ENCODE peak calls at places on chromosomes 4 and X, in four cellular contexts. X, V, R and I are unnamed samples.
A peak's percentile ranks its signal among the peaks of the same experiment; 100 is the strongest.

GRCh38 chr4:170931326-170931725 is 841.6 kb upstream of the AADAT start:
- DNase-seq in V (no peak), X (no peak), R (no peak), I (peak; percentile 0)

GRCh38 chrX:10015711-10016515 is 48.8 kb downstream of the CLDN34 start:
- DNase-seq in X (peak; percentile 16), R (no peak), V (no peak), I (no peak)

GRCh38 chrX:101291204-101291603 is at the start of gene TAF7L:
- DNase-seq in X (no peak), R (no peak), V (no peak), I (no peak)

GRCh38 chrX:78886550-78886949 is 58.6 kb upstream of the P2RY10 start:
- DNase-seq in V (peak; percentile 2), X (no peak), R (no peak), I (peak; percentile 0)

GRCh38 chr4:68175562-68176155 is 46.0 kb upstream of the TMPRSS11F start:
- DNase-seq in X (peak; percentile 57), V (no peak), R (peak; percentile 13), I (peak; percentile 55)

GRCh38 chr4:155603360-155603891 is 63.2 kb upstream of the GUCY1A1 start:
- DNase-seq in V (no peak), X (no peak), R (no peak), I (no peak)

GRCh38 chr4:113760094-113760851 is 1.3 kb downstream of the CAMK2D start:
- DNase-seq in R (peak; percentile 26), V (no peak), X (peak; percentile 69), I (no peak)

GRCh38 chr4:84179413-84179812 is 319.7 kb downstream of the NKX6-1 start:
- DNase-seq in X (no peak), R (no peak), V (no peak), I (no peak)

GRCh38 chr4:155571184-155571944 is 95.3 kb upstream of the GUCY1A1 start:
- DNase-seq in V (no peak), X (no peak), R (no peak), I (no peak)

GRCh38 chrX:39808471-39808917 is 289.3 kb downstream of the BCOR start:
- DNase-seq in X (no peak), V (no peak), R (no peak), I (peak; percentile 56)

GRCh38 chr4:113869743-113870375 is 108.3 kb upstream of the CAMK2D start:
- DNase-seq in V (no peak), R (peak; percentile 4), X (no peak), I (no peak)

GRCh38 chrX:19517965-19518364 is 2.7 kb upstream of the MAP3K15 start:
- DNase-seq in X (no peak), R (no peak), V (no peak), I (no peak)

GRCh38 chrX:129510331-129510730 is 13.0 kb downstream of the SMARCA1 start:
- DNase-seq in R (no peak), X (no peak), V (no peak), I (no peak)

GRCh38 chr4:116599859-116600258 is 485.5 kb downstream of the TRAM1L1 start:
- DNase-seq in V (no peak), R (no peak), X (no peak), I (no peak)

GRCh38 chrX:72394518-72395163 is 88.9 kb upstream of the CITED1 start:
- DNase-seq in X (no peak), R (no peak), V (no peak), I (peak; percentile 24)

GRCh38 chr4:48681856-48682255 is 98.2 kb downstream of the FRYL start:
- DNase-seq in X (no peak), V (no peak), R (peak; percentile 8), I (no peak)

GRCh38 chr4:38114435-38114834 is 154.2 kb downstream of the PTTG2 start:
- DNase-seq in X (no peak), V (no peak), R (no peak), I (no peak)

GRCh38 chr4:140807491-140808257 is 51.5 kb upstream of the TBC1D9 start:
- DNase-seq in V (no peak), X (no peak), R (no peak), I (no peak)

GRCh38 chrX:118978451-118978850 is 4.0 kb downstream of the LONRF3 start:
- DNase-seq in R (no peak), V (no peak), X (no peak), I (no peak)

GRCh38 chr4:8740666-8741395 is 130.8 kb downstream of the HMX1 start:
- DNase-seq in V (no peak), X (no peak), R (no peak), I (no peak)

GRCh38 chr4:86970447-86971354 is 35.9 kb downstream of the AFF1 start:
- DNase-seq in R (no peak), V (no peak), X (no peak), I (no peak)

GRCh38 chr4:81380364-81380853 is 91.3 kb downstream of the RASGEF1B start:
- DNase-seq in X (peak; percentile 12), V (no peak), R (no peak), I (no peak)

GRCh38 chr4:2177443-2178093 is 64.4 kb downstream of the HAUS3 start:
- DNase-seq in X (no peak), V (no peak), R (no peak), I (no peak)

GRCh38 chrX:35098419-35098818 is 155.8 kb downstream of the FAM47B start:
- DNase-seq in V (no peak), R (no peak), X (no peak), I (no peak)

GRCh38 chr4:181148470-181148869 is 1094.7 kb upstream of the TENM3 start:
- DNase-seq in V (no peak), X (no peak), R (no peak), I (no peak)

GRCh38 chrX:136647969-136648368 is at the start of gene CD40LG:
- DNase-seq in R (no peak), V (no peak), X (no peak), I (no peak)

GRCh38 chr4:88219099-88219498 is 60.7 kb upstream of the ABCG2 start:
- DNase-seq in V (peak; percentile 33), R (peak; percentile 13), X (peak; percentile 42), I (peak; percentile 40)

GRCh38 chrX:102516314-102516936 is at the start of gene TMSB15A:
- DNase-seq in V (no peak), X (peak; percentile 84), R (peak; percentile 18), I (peak; percentile 11)